ENCODE peak calls at places on chromosomes 5 and 9, in seven cellular contexts. J is ovary, N is transverse colon, C is tibial nerve, B is body of pancreas, Z is endothelial cell of umbilical vein, Y is prostate gland. H is an unnamed sample.

GRCh38 chr5:50301756-50302155 is 139.3 kb downstream of the EMB start:
- DNase-seq in J (no peak), N (no peak), Y (no peak), Z (no peak), B (no peak), C (no peak), H (no peak)

GRCh38 chr5:139458580-139459407 is 3.7 kb downstream of the ECSCR start:
- DNase-seq in J (no peak), C (no peak), Y (no peak), B (no peak), Z (peak), N (peak), H (no peak)

GRCh38 chr5:106312360-106312759 is 1358.4 kb downstream of the EFNA5 start:
- DNase-seq in C (no peak), J (no peak), B (no peak), N (no peak), Z (no peak), Y (no peak), H (no peak)

GRCh38 chr5:75656311-75657003 is 45.2 kb downstream of the ANKDD1B start:
- DNase-seq in J (peak), Z (peak), N (no peak), Y (peak), C (peak), B (peak), H (no peak)

GRCh38 chr5:24642022-24642421 is 2.8 kb downstream of the CDH10 start:
- DNase-seq in Y (no peak), B (no peak), N (no peak), C (peak), Z (no peak), J (no peak), H (peak)

GRCh38 chr5:179906795-179907569 is 715 bp downstream of the TBC1D9B start:
- DNase-seq in Z (peak), Y (peak), B (peak), J (peak), N (peak), C (no peak), H (peak)

GRCh38 chr5:156474251-156474650 is 147.3 kb downstream of the SGCD start:
- DNase-seq in J (peak), N (no peak), Y (no peak), Z (no peak), B (no peak), C (no peak), H (no peak)

GRCh38 chr5:34599471-34600117 is 56.5 kb upstream of the RAI14 start:
- DNase-seq in Y (no peak), N (peak), J (no peak), B (no peak), Z (no peak), C (no peak), H (no peak)

GRCh38 chr5:33379757-33380156 is 61.0 kb upstream of the TARS1 start:
- DNase-seq in B (no peak), C (no peak), Z (peak), N (no peak), Y (no peak), J (no peak), H (peak)

GRCh38 chr9:28810375-28811075 is 1237.2 kb upstream of the C9orf72 start:
- DNase-seq in C (no peak), N (no peak), Y (no peak), J (no peak), Z (no peak), B (no peak), H (no peak)

GRCh38 chr5:32450952-32451351 is 6.4 kb upstream of the ZFR start:
- DNase-seq in C (no peak), B (no peak), Y (no peak), N (no peak), Z (no peak), J (no peak), H (peak)

GRCh38 chr9:129231022-129231739 is 53.1 kb upstream of the IER5L start:
- DNase-seq in Z (no peak), N (no peak), C (no peak), J (no peak), B (no peak), Y (no peak), H (no peak)

GRCh38 chr5:175202461-175203065 is 241.4 kb downstream of the DRD1 start:
- DNase-seq in Z (no peak), J (no peak), N (no peak), C (no peak), B (no peak), Y (no peak), H (no peak)

GRCh38 chr9:134791009-134791408 is 89.6 kb upstream of the FCN2 start:
- DNase-seq in C (no peak), B (no peak), Z (no peak), N (no peak), J (no peak), Y (no peak), H (no peak)

GRCh38 chr5:192970-193831 is 1.9 kb downstream of the LRRC14B start:
- DNase-seq in J (peak), B (no peak), N (no peak), Z (no peak), Y (no peak), C (no peak), H (no peak)

GRCh38 chr9:18910858-18911257 is 122.2 kb downstream of the SAXO1 start:
- DNase-seq in N (no peak), J (no peak), Z (no peak), B (no peak), C (no peak), Y (no peak), H (no peak)

GRCh38 chr9:109440797-109441287 is 57.3 kb downstream of the PTPN3 start:
- DNase-seq in B (peak), C (peak), Z (peak), J (no peak), Y (peak), N (peak), H (peak)

GRCh38 chr5:131848662-131849061 is 51.8 kb upstream of the FNIP1 start:
- DNase-seq in B (no peak), J (no peak), Z (no peak), C (no peak), N (no peak), Y (no peak), H (no peak)

GRCh38 chr9:133478851-133479711 is at the start of gene SLC2A6:
- DNase-seq in N (peak), Z (peak), B (peak), C (peak), J (peak), Y (peak), H (peak)

GRCh38 chr5:159975462-159976019 is 33.4 kb upstream of the TTC1 start:
- DNase-seq in B (no peak), Z (peak), N (no peak), C (no peak), J (no peak), Y (no peak), H (no peak)

GRCh38 chr5:146623657-146624056 is 107.7 kb upstream of the GPR151 start:
- DNase-seq in J (no peak), N (no peak), Y (no peak), Z (no peak), C (no peak), B (no peak), H (no peak)

DNA sequence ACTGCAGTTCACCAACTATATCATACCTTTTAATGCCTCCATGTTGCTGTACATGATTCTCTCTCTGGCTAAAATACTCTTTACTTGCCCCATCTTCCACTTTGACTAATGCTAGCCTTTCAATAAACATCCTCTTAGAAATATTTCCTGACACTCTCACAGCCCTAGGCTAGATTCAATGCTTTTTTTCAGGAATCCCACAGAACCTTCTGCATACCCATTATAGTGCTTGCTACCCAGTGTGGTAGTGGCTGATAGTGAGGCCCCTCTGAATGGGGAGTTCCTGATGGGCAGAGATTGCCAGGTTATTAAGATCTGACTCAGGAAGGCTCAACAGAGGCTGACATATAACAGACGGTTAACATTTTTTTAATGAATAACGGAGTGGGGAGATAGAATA is 11.6 kb downstream of the SSBP2 start:
- DNase-seq in N (no peak), Z (no peak), C (no peak), B (no peak), J (no peak), Y (no peak), H (peak)
- TF ChIP-seq POLR2A in N (no peak), Z (no peak), C (no peak), B (no peak), J (no peak), Y (no peak), H (no peak)

DNA sequence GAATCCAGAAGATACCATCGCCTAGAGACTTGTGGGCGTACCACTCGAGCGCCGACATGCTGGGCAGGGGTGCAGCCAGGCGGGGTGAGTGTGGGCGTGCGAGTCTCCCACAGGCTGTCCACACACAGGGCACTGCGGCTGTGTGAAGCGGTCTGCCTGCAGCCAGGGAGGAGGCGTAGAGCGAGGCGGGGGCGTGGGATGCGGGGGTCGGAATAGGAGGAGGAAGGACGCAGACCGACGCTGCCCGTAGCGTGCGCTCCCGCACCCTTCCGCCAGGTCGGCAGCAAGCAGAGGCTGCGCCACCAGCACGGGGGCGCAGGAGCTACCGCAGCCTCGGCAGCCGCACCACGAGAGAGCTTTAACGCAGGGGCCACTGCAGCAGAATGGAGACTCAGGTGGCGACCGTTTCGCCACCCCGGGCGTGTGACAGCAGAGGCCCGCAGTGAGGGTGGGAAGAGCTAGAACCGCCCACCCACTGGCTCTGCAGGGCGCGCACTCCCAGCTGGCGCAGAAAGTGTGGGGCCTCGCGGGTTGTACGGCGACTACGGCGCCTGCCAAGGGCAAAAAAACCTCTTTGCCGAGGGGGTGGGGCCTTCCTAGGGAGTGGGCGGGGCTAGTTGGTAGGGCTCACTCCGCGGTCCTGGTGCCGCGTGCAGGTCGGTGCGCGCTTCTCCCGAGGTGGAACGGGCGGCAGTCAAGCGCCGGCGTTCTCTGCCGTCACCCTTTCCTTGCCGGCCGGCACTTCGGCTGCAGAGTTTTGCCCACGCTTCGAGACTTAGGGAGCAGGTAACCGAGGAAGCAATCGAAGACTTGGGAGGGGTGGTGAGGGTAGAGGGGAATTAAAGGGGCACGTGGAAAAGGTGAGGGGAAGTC is at the start of the genes MBLAC2 and POLR3G:
- DNase-seq in J (peak), C (peak), Z (peak), Y (peak), N (peak), B (peak), H (peak)
- TF ChIP-seq POLR2A in J (peak), C (peak), Z (peak), Y (peak), N (peak), B (peak), H (peak)

GRCh38 chr5:5199460-5199859 is 59.3 kb downstream of the ADAMTS16 start:
- DNase-seq in N (no peak), J (no peak), Y (no peak), Z (no peak), B (no peak), C (no peak), H (no peak)

GRCh38 chr5:5200133-5200532 is 60.0 kb downstream of the ADAMTS16 start:
- DNase-seq in Y (no peak), Z (no peak), B (no peak), N (no peak), J (no peak), C (no peak), H (no peak)

GRCh38 chr5:5203441-5203840 is 63.3 kb downstream of the ADAMTS16 start:
- DNase-seq in B (no peak), N (no peak), Y (no peak), C (no peak), J (no peak), Z (no peak), H (no peak)

GRCh38 chr5:5198815-5199214 is 58.7 kb downstream of the ADAMTS16 start:
- DNase-seq in C (no peak), N (no peak), Z (no peak), Y (no peak), J (no peak), B (no peak), H (no peak)

GRCh38 chr5:5198111-5198510 is 58.0 kb downstream of the ADAMTS16 start:
- DNase-seq in B (no peak), Z (no peak), Y (no peak), N (no peak), J (no peak), C (no peak), H (no peak)
- TF ChIP-seq POLR2A in B (no peak), Z (no peak), Y (no peak), N (no peak), J (no peak), C (no peak), H (no peak)

GRCh38 chr5:12292610-12293204 is 388.5 kb upstream of the CTNND2 start:
- DNase-seq in Y (no peak), C (no peak), B (no peak), N (no peak), Z (no peak), J (no peak), H (peak)

GRCh38 chr5:12294151-12294550 is 389.9 kb upstream of the CTNND2 start:
- DNase-seq in Z (no peak), C (no peak), B (no peak), N (no peak), J (no peak), Y (no peak), H (no peak)
- TF ChIP-seq POLR2A in Z (no peak), C (no peak), B (no peak), N (no peak), J (no peak), Y (no peak), H (no peak)

GRCh38 chr5:134371834-134372340 is 518 bp downstream of the UBE2B start:
- DNase-seq in C (peak), B (peak), Y (peak), J (peak), N (peak), Z (peak), H (peak)
- TF ChIP-seq POLR2A in C (no peak), B (peak), Y (peak), J (no peak), N (no peak), Z (no peak), H (no peak)

GRCh38 chr9:121707477-121708424 is 56.3 kb downstream of the DAB2IP start:
- DNase-seq in J (no peak), Y (no peak), C (no peak), N (no peak), B (no peak), Z (no peak), H (no peak)
- TF ChIP-seq POLR2A in J (no peak), Y (no peak), C (no peak), N (no peak), B (no peak), Z (no peak), H (no peak)

GRCh38 chr9:94725293-94725692 is 1.2 kb upstream of the AOPEP start:
- DNase-seq in Z (no peak), N (no peak), J (no peak), Y (no peak), C (no peak), B (no peak), H (no peak)
- TF ChIP-seq POLR2A in Z (no peak), N (no peak), J (no peak), Y (no peak), C (no peak), B (no peak), H (no peak)

H was measured in erythroblast.